ENCODE peak calls at places on chromosomes 12 and 14, in nine cellular contexts. U is activated CD4-positive, CD25-positive, alpha-beta regulatory T cell treated with anti-CD3 and anti-CD28 coated beads, Interleukin-2, amount 50 U/mL, for 16 hours; Z is NCI-H1092 treated with DMSO at 0.1 percent for 48 hours; B is kidney tubule cell; N is activated T-helper 1 cell treated with Interleukin-2 at 50 U/mL for 16 hours; P is iris pigment epithelial cell; F is stimulated activated CD8-positive, alpha-beta memory T cell treated with anti-CD3 and anti-CD28 coated beads, Interleukin-2, amount 100 ng/mL, for 1 hour; K is germinal center; Y is head of caudate nucleus. J is an unnamed sample.

GRCh38 chr14:50947446-50947845 is 3.2 kb upstream of the PYGL start:
- DNase-seq in P (peak), N (no peak), K (no peak), Y (no peak), U (no peak), Z (no peak), F (no peak), B (no peak), J (no peak)

GRCh38 chr14:105358943-105359342 is 39.4 kb upstream of the TEX22 start:
- DNase-seq in B (no peak), K (no peak), F (no peak), Z (no peak), N (no peak), Y (no peak), P (no peak), U (no peak), J (no peak)

GRCh38 chr14:101200008-101200649 is 296.6 kb upstream of the RTL1 start:
- DNase-seq in B (no peak), N (no peak), K (no peak), Z (no peak), P (no peak), F (no peak), Y (no peak), U (no peak), J (no peak)

GRCh38 chr12:130747867-130748740 is 32.0 kb upstream of the RIMBP2 start:
- DNase-seq in N (peak), Y (peak), U (peak), F (peak), P (peak), B (peak), Z (peak), K (peak), J (peak)

GRCh38 chr12:123078531-123079123 is 72.3 kb downstream of the PITPNM2 start:
- DNase-seq in U (no peak), B (no peak), F (no peak), P (no peak), Y (no peak), N (no peak), K (no peak), Z (no peak), J (no peak)

GRCh38 chr14:69708586-69709169 is 58.3 kb upstream of the SRSF5 start:
- DNase-seq in N (no peak), Y (peak), F (no peak), K (no peak), B (peak), U (no peak), P (peak), Z (peak), J (no peak)

GRCh38 chr12:16605666-16606116 is 271 bp downstream of the LMO3 start:
- DNase-seq in Y (no peak), B (peak), N (no peak), F (no peak), Z (peak), K (no peak), U (no peak), P (peak), J (peak)

GRCh38 chr14:75283884-75284563 is 5.4 kb downstream of the FOS start:
- DNase-seq in K (no peak), Z (no peak), B (no peak), N (no peak), F (no peak), P (peak), U (no peak), Y (no peak), J (no peak)

GRCh38 chr12:93622485-93622884 is 50.0 kb downstream of the SOCS2 start:
- DNase-seq in Y (no peak), F (no peak), U (no peak), B (peak), N (no peak), Z (no peak), P (peak), K (no peak), J (no peak)

GRCh38 chr14:32417956-32418552 is 89.0 kb downstream of the AKAP6 start:
- DNase-seq in P (peak), U (no peak), B (peak), K (no peak), N (no peak), Y (no peak), Z (peak), F (no peak), J (no peak)

GRCh38 chr12:99130808-99131538 is 485.9 kb downstream of the APAF1 start:
- DNase-seq in P (peak), F (no peak), B (no peak), K (no peak), N (no peak), Y (no peak), Z (no peak), U (no peak), J (peak)

GRCh38 chr12:29428630-29429029 is 47.7 kb upstream of the ERGIC2 start:
- DNase-seq in U (no peak), K (no peak), P (peak), Z (no peak), Y (no peak), F (no peak), B (peak), N (no peak), J (no peak)

GRCh38 chr14:47186491-47186890 is 488.9 kb downstream of the MDGA2 start:
- DNase-seq in U (no peak), N (no peak), F (no peak), Y (no peak), K (no peak), B (peak), Z (no peak), P (peak), J (no peak)

GRCh38 chr12:126726481-126727217 is 1540.3 kb upstream of the TMEM132C start:
- DNase-seq in Y (no peak), Z (no peak), F (no peak), U (no peak), P (no peak), K (no peak), N (no peak), B (no peak), J (no peak)

GRCh38 chr14:93520053-93520607 is 89.4 kb downstream of the UNC79 start:
- DNase-seq in F (no peak), K (no peak), N (no peak), B (no peak), U (no peak), P (no peak), Z (no peak), Y (no peak), J (no peak)

GRCh38 chr14:55712505-55712904 is 132.5 kb downstream of the KTN1 start:
- DNase-seq in P (no peak), K (no peak), F (no peak), Z (no peak), N (no peak), Y (peak), B (no peak), U (no peak), J (no peak)

GRCh38 chr12:48980953-48981756 is 3.0 kb downstream of the WNT1 start:
- DNase-seq in N (no peak), Z (no peak), P (no peak), K (peak), Y (peak), F (no peak), U (no peak), B (no peak), J (no peak)

GRCh38 chr12:76020731-76021672 is 10.6 kb downstream of the PHLDA1 start:
- DNase-seq in B (peak), N (peak), U (peak), F (no peak), Y (no peak), Z (no peak), K (no peak), P (peak), J (no peak)

GRCh38 chr14:48826058-48826457 is 760.1 kb downstream of the RPS29 start:
- DNase-seq in F (no peak), Z (no peak), U (no peak), Y (no peak), P (peak), K (no peak), N (no peak), B (no peak), J (no peak)

GRCh38 chr12:14185441-14186192 is 179.9 kb upstream of the ATF7IP start:
- DNase-seq in P (peak), B (peak), F (no peak), U (no peak), Y (peak), N (no peak), K (peak), Z (peak), J (peak)

GRCh38 chr12:67394600-67394999 is 125.4 kb downstream of the CAND1 start:
- DNase-seq in Y (no peak), P (peak), K (no peak), U (no peak), Z (no peak), N (no peak), B (peak), F (no peak), J (no peak)

GRCh38 chr12:6263931-6264330 is 46.6 kb upstream of the PLEKHG6 start:
- DNase-seq in P (peak), U (no peak), N (no peak), Y (no peak), B (no peak), K (no peak), F (no peak), Z (no peak), J (no peak)

GRCh38 chr12:120902846-120903381 is 1.2 kb downstream of the SPPL3 start:
- DNase-seq in B (no peak), N (no peak), K (no peak), P (no peak), Z (no peak), U (no peak), Y (no peak), F (no peak), J (no peak)

J was measured in MM.1S.